ENCODE peak calls at places on chromosomes 3 and 15, in six cellular contexts. T, D, Z, A, Y and H are unnamed samples.

GRCh38 chr15:40280260-40281056 is 2.4 kb downstream of the ANKRD63 start:
- DNase-seq in T (no peak), D (no peak), Z (no peak), A (no peak), Y (no peak), H (no peak)

GRCh38 chr3:3200632-3201212 is 21.2 kb upstream of the CRBN start:
- DNase-seq in T (peak; percentile 13), D (peak; percentile 78), Z (peak; percentile 54), A (peak; percentile 63), Y (peak; percentile 71), H (no peak)

GRCh38 chr15:89322822-89323221 is 11.8 kb downstream of the POLG start:
- DNase-seq in T (no peak), D (no peak), Z (no peak), A (no peak), Y (no peak), H (no peak)

GRCh38 chr15:84831028-84831427 is 13.9 kb downstream of the ALPK3 start:
- DNase-seq in T (no peak), D (no peak), Z (no peak), A (no peak), Y (no peak), H (no peak)

GRCh38 chr15:86837631-86838030 is 758.0 kb downstream of the AGBL1 start:
- DNase-seq in T (no peak), D (peak; percentile 2), Z (no peak), A (no peak), Y (no peak), H (no peak)

GRCh38 chr15:68314563-68314962 is 37.0 kb downstream of the FEM1B start:
- DNase-seq in T (no peak), D (no peak), Z (no peak), A (no peak), Y (peak; percentile 18), H (no peak)

GRCh38 chr3:132457301-132457700 is 40.0 kb downstream of the DNAJC13 start:
- DNase-seq in T (no peak), D (no peak), Z (no peak), A (no peak), Y (no peak), H (no peak)

GRCh38 chr3:105967117-105967516 is 98.3 kb upstream of the CBLB start:
- DNase-seq in T (no peak), D (peak; percentile 67), Z (no peak), A (no peak), Y (no peak), H (no peak)

GRCh38 chr3:147369671-147370123 is 36.6 kb downstream of the ZIC4 start:
- DNase-seq in T (no peak), D (no peak), Z (no peak), A (no peak), Y (no peak), H (no peak)

GRCh38 chr3:195124378-195124985 is 146.5 kb downstream of the XXYLT1 start:
- DNase-seq in T (no peak), D (no peak), Z (no peak), A (no peak), Y (no peak), H (no peak)

GRCh38 chr3:195125646-195126045 is 145.3 kb downstream of the XXYLT1 start:
- DNase-seq in T (no peak), D (no peak), Z (no peak), A (no peak), Y (no peak), H (no peak)

GRCh38 chr3:195122261-195122660 is 148.7 kb downstream of the XXYLT1 start:
- DNase-seq in T (no peak), D (no peak), Z (no peak), A (no peak), Y (no peak), H (no peak)

GRCh38 chr3:195126073-195126605 is 144.8 kb downstream of the XXYLT1 start:
- DNase-seq in T (no peak), D (no peak), Z (no peak), A (no peak), Y (no peak), H (no peak)

DNA sequence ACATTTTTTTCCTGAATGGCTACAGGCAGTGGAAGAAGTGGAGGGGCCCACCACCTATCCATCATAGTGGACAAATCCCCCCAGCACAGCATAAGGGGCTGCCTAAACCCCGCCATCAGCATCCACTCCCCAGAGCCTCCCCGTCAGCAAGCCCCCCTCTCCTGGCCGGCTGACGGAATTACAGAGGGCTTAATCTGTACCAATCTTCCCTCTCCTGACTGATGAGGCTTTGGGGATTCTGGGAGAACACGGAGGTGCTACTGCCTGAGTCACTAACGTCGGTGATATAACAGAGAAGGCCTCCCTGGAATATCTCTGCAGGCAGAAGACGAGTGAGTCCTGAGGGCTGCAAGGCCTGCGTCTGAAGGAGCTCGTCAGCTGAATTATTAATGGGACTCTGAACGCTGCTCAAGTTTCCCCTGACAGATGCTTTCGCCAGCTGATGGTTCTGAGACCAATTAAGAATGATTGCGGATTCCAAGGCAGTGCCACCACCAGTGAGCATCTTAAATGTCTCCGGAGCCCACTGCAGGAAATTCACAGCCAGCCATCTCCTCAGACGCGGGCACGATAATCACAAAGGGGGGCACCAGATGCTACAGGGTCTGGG is 147.7 kb downstream of the XXYLT1 start:
- DNase-seq in T (no peak), D (no peak), Z (peak; percentile 26), A (no peak), Y (no peak), H (no peak)
- TF ChIP-seq CTCF in T (peak; percentile 33), D (peak; percentile 23), Z (peak; percentile 33), A (peak; percentile 45), Y (no peak), H (no peak)

GRCh38 chr3:124802054-124802698 is 71.9 kb downstream of the UMPS start:
- DNase-seq in T (no peak), D (no peak), Z (no peak), A (no peak), Y (no peak), H (no peak)
- TF ChIP-seq CTCF in T (no peak), D (no peak), Z (no peak), A (no peak), Y (no peak), H (no peak)

GRCh38 chr15:83209333-83209732 is 1.7 kb upstream of the HDGFL3 start:
- DNase-seq in T (no peak), D (no peak), Z (no peak), A (no peak), Y (peak; percentile 2), H (no peak)
- TF ChIP-seq CTCF in T (no peak), D (no peak), Z (no peak), A (no peak), Y (no peak), H (no peak)

DNA sequence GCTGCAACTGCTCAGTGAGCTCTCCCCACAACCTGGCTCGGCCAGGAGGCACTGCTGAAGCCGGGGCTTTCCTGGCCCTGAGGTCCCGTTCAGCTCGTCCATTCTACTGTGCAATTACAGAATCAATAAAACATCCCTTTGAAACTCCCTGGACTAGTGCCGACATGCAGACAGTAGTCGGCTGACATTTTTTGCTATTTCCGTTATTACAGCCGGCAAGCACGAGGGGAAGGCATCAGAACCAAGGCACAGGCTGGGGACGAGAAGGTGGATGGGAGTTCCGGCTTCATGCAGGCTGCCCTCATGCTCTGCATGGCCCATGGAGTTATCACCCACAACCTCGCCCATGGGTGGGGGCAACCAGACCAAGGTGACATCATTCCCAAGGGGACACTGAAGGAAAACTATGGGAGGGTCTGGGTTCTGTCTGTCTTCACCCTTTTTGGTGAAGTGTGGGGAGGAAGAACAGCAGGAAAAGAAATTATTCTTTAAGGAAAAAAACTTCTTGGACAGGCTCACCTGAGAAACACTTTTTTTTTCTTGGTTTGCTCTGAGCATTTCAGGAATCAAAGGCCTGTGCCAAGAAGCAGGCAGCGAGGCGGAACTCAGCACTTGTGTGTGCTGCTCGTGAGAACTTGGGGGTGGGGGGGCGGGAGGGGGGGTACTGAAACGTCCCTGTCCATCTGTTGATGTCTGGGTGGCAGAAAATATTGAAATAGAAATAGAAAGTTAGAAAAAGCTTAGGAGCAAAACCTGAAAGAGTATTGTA is 154.5 kb downstream of the FOXP1 start:
- DNase-seq in T (no peak), D (peak; percentile 71), Z (no peak), A (peak; percentile 30), Y (no peak), H (no peak)
- TF ChIP-seq CTCF in T (no peak), D (no peak), Z (no peak), A (no peak), Y (no peak), H (no peak)

DNA sequence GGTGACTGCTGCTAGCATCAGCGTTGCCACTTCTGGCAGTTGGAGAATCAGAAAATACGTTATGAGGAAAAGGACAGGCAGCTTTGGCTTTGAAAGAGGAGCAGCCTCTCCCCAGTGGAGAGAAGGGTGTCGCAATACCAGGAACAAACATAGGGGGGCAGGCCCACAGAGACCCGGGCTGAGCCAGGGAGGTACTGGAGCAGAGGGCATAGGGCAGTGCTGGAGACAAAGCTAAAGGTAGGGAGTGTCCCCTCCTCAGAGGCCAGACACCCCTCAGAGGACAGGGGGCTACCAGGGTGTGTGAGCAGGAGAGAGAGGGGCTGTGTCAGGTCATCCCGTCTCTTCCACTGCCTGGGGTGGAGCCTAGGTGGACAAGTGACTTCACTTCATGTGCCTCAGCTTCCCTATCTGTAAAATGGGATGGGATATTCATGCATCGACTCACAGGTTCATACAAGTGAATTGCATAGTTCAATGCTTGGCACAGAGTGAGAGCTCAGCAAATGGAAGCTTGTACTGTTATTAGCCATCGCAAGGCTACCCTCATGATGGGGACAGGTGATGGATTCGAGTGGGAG is 49.7 kb upstream of the LIMD1 start:
- DNase-seq in T (no peak), D (no peak), Z (no peak), A (no peak), Y (no peak), H (no peak)
- TF ChIP-seq CTCF in T (peak; percentile 24), D (peak; percentile 8), Z (no peak), A (no peak), Y (peak; percentile 32), H (no peak)